ENCODE peak calls at places on chromosomes 16 and 17, in four cellular contexts. One of them, this sample, is unnamed.

GRCh38 chr17:9934354-9934753 is 29.3 kb upstream of the RCVRN start:
- DNase-seq in HepG2: no peak
- DNase-seq in GM12878: no peak
- DNase-seq in GM12891: no peak
- DNase-seq in this sample: no peak

GRCh38 chr17:17108681-17109049 is 66.4 kb downstream of the MPRIP start:
- DNase-seq in HepG2: no peak
- DNase-seq in GM12878: no peak
- DNase-seq in GM12891: no peak
- DNase-seq in this sample: no peak

GRCh38 chr16:2736476-2737237 is 15.8 kb upstream of the SRRM2 start:
- DNase-seq in HepG2: no peak
- DNase-seq in GM12878: no peak
- DNase-seq in GM12891: no peak
- DNase-seq in this sample: no peak

GRCh38 chr16:84044108-84044488 is 1.5 kb upstream of the SLC38A8 start:
- DNase-seq in HepG2: peak
- DNase-seq in GM12878: no peak
- DNase-seq in GM12891: no peak
- DNase-seq in this sample: no peak

GRCh38 chr16:4136229-4136813 is 20.1 kb upstream of the ADCY9 start:
- DNase-seq in HepG2: no peak
- DNase-seq in GM12878: no peak
- DNase-seq in GM12891: no peak
- DNase-seq in this sample: no peak

GRCh38 chr17:55666810-55667209 is 55.9 kb downstream of the TMEM100 start:
- DNase-seq in HepG2: no peak
- DNase-seq in GM12878: no peak
- DNase-seq in GM12891: no peak
- DNase-seq in this sample: no peak

GRCh38 chr16:28561557-28562187 is 8.0 kb downstream of the SGF29 start:
- DNase-seq in HepG2: no peak
- DNase-seq in GM12878: no peak
- DNase-seq in GM12891: no peak
- DNase-seq in this sample: no peak

GRCh38 chr17:81436294-81436849 is 41.1 kb downstream of the BAHCC1 start:
- DNase-seq in HepG2: no peak
- DNase-seq in GM12878: no peak
- DNase-seq in GM12891: no peak
- DNase-seq in this sample: no peak

GRCh38 chr17:62750502-62751349 is 57.4 kb downstream of the MARCHF10 start:
- DNase-seq in HepG2: no peak
- DNase-seq in GM12878: no peak
- DNase-seq in GM12891: no peak
- DNase-seq in this sample: no peak

GRCh38 chr16:27795992-27796614 is 246.2 kb downstream of the KATNIP start:
- DNase-seq in HepG2: peak
- DNase-seq in GM12878: no peak
- DNase-seq in GM12891: no peak
- DNase-seq in this sample: no peak

GRCh38 chr17:2068101-2068518 is 13.2 kb downstream of the HIC1 start:
- DNase-seq in HepG2: no peak
- DNase-seq in GM12878: no peak
- DNase-seq in GM12891: no peak
- DNase-seq in this sample: no peak

GRCh38 chr17:32971171-32971570 is 20.5 kb upstream of the SPACA3 start:
- DNase-seq in HepG2: no peak
- DNase-seq in GM12878: peak
- DNase-seq in GM12891: no peak
- DNase-seq in this sample: no peak

GRCh38 chr17:60926466-60927183 is 249.0 kb downstream of the BCAS3 start:
- DNase-seq in HepG2: no peak
- DNase-seq in GM12878: no peak
- DNase-seq in GM12891: no peak
- DNase-seq in this sample: no peak

GRCh38 chr16:7653746-7654145 is 321.1 kb downstream of the RBFOX1 start:
- DNase-seq in HepG2: no peak
- DNase-seq in GM12878: no peak
- DNase-seq in GM12891: no peak
- DNase-seq in this sample: no peak

GRCh38 chr16:57813466-57813865 is 11.2 kb upstream of the KIFC3 start:
- DNase-seq in HepG2: no peak
- DNase-seq in GM12878: no peak
- DNase-seq in GM12891: no peak
- DNase-seq in this sample: no peak

DNA sequence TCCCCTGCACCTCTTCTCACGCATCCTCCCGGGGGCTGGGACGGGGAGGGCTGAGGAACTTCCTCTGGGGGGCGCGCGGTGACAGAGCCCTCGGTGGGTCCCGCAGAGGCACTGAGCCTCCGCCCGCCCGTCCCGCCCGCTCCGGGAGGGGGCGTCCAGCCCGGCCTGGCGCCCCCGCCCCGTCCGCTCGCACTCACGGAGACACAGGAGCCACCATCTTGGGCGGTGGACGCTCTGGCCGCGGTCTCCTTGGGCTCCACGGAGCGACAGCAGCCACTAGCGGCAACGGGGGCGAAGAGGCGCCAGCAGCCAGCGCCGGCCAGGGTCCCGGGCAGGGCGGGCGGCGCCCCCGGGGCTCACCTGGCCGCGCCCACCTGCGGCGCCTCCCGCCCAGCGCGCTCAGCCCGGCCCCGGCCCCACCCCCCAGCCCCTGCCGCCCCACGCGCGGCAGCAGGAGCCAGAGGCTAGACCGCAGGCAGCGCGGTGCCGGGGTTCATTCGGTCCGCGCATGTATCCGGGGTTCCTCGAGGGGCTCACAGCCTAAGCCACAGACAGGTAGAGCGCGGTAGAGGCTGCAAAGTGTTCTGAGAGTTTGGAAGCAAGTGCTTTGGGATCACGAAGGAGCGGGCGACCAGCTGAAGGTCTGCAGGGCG is at the start of gene C17orf113:
- DNase-seq in HepG2: peak
- DNase-seq in GM12878: no peak
- DNase-seq in GM12891: peak
- DNase-seq in this sample: peak
- TF ChIP-seq POLR2A in HepG2: peak
- TF ChIP-seq POLR2A in GM12878: peak
- TF ChIP-seq POLR2A in GM12891: no peak
- TF ChIP-seq POLR2A in this sample: no peak

GRCh38 chr16:19769239-19769638 is 51.2 kb downstream of the IQCK start:
- DNase-seq in HepG2: no peak
- DNase-seq in GM12878: no peak
- DNase-seq in GM12891: no peak
- DNase-seq in this sample: no peak
- TF ChIP-seq POLR2AphosphoS5 in HepG2: no peak
- TF ChIP-seq POLR2AphosphoS5 in GM12878: no peak
- TF ChIP-seq POLR2AphosphoS5 in GM12891: no peak
- TF ChIP-seq POLR2AphosphoS5 in this sample: no peak

GRCh38 chr16:21203155-21203797 is 8.1 kb downstream of the ZP2 start:
- DNase-seq in HepG2: no peak
- DNase-seq in GM12878: no peak
- DNase-seq in GM12891: no peak
- DNase-seq in this sample: no peak
- TF ChIP-seq TAF1 in HepG2: no peak
- TF ChIP-seq TAF1 in GM12878: no peak
- TF ChIP-seq TAF1 in GM12891: no peak
- TF ChIP-seq TAF1 in this sample: no peak

GRCh38 chr17:7842380-7842949 is 8.4 kb downstream of the KDM6B start:
- DNase-seq in HepG2: peak
- DNase-seq in GM12878: no peak
- DNase-seq in GM12891: peak
- DNase-seq in this sample: peak

GRCh38 chr17:7841309-7841621 is 7.2 kb downstream of the KDM6B start:
- DNase-seq in HepG2: no peak
- DNase-seq in GM12878: no peak
- DNase-seq in GM12891: no peak
- DNase-seq in this sample: no peak

GRCh38 chr17:7842950-7843535 is 9.0 kb downstream of the KDM6B start:
- DNase-seq in HepG2: peak
- DNase-seq in GM12878: no peak
- DNase-seq in GM12891: no peak
- DNase-seq in this sample: no peak

GRCh38 chr17:7840875-7841274 is 6.9 kb downstream of the KDM6B start:
- DNase-seq in HepG2: no peak
- DNase-seq in GM12878: no peak
- DNase-seq in GM12891: no peak
- DNase-seq in this sample: no peak

DNA sequence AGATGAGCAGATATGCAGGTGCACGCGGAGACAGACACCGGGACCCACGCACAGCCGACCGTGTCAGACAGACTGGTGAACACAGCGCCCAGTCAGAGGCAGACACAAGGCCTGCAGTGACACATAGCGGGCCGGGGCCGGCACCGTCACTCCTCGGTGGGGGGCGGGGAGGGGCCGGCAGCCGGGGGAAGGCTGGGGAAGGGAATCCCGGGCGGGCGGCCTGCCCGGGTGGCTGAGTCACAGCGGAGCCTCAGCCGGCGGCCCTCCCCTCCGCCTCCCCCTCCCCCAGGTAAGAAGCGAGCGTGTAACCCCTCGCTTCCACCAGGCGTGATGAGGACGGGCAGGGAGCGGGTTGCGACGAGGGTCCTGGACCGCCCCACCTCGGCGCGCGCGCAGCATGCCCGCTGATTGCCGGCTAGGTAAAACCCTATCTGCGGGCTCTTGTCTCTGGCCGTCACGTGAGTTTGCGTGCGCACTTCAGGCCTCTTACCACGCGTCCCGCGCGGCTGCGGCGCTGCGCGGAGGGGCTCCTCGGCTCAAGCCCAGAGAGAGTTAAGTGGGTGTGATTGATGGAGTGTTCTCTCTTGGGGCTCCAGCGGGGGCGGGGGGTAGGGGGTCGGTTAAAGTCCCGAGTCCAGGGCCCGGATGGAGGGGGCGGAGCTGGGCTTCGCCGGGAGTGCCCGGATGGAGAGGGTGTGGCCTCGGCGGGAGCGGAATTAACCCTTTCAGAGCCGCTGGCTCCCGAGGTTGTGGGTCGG is 7.8 kb downstream of the KDM6B start:
- DNase-seq in HepG2: peak
- DNase-seq in GM12878: no peak
- DNase-seq in GM12891: peak
- DNase-seq in this sample: peak
- TF ChIP-seq POLR2A in HepG2: peak
- TF ChIP-seq POLR2A in GM12878: peak
- TF ChIP-seq POLR2A in GM12891: no peak
- TF ChIP-seq POLR2A in this sample: peak

DNA sequence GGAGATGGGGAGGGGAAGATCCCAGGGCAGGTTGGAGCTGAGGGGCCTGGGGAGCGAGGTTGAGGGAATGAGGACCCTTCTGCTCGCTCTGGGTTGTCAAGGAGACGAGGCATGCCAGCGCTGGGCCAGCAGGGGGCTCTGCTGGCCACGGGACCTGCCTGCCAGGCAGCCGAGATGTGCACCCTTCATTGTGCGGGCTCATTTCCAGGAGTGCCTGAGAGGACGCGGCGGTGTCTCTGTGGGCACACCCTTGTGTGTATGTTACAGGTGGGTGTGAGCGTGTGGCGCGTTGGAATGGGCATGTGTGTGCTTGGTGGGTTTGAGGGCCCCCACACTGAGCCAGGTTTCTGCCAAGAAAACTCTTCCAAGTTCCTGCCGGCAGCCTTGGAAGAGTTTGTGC is 15.9 kb downstream of the ARHGAP23 start:
- DNase-seq in HepG2: peak
- DNase-seq in GM12878: no peak
- DNase-seq in GM12891: peak
- DNase-seq in this sample: peak
- TF ChIP-seq POLR2AphosphoS5 in HepG2: no peak
- TF ChIP-seq POLR2AphosphoS5 in GM12878: no peak
- TF ChIP-seq POLR2AphosphoS5 in GM12891: no peak
- TF ChIP-seq POLR2AphosphoS5 in this sample: no peak

GRCh38 chr17:59890720-59891119 is 2.0 kb downstream of the TUBD1 start:
- DNase-seq in HepG2: peak
- DNase-seq in GM12878: no peak
- DNase-seq in GM12891: no peak
- DNase-seq in this sample: no peak

GRCh38 chr17:59893617-59894100 is 738 bp downstream of the RPS6KB1 start:
- DNase-seq in HepG2: peak
- DNase-seq in GM12878: no peak
- DNase-seq in GM12891: no peak
- DNase-seq in this sample: no peak

GRCh38 chr17:59892849-59893616 is at the start of the genes RPS6KB1 and TUBD1:
- DNase-seq in HepG2: peak
- DNase-seq in GM12878: peak
- DNase-seq in GM12891: peak
- DNase-seq in this sample: peak

GRCh38 chr17:59888145-59888750 is 4.5 kb downstream of the TUBD1 start:
- DNase-seq in HepG2: no peak
- DNase-seq in GM12878: no peak
- DNase-seq in GM12891: no peak
- DNase-seq in this sample: no peak

DNA sequence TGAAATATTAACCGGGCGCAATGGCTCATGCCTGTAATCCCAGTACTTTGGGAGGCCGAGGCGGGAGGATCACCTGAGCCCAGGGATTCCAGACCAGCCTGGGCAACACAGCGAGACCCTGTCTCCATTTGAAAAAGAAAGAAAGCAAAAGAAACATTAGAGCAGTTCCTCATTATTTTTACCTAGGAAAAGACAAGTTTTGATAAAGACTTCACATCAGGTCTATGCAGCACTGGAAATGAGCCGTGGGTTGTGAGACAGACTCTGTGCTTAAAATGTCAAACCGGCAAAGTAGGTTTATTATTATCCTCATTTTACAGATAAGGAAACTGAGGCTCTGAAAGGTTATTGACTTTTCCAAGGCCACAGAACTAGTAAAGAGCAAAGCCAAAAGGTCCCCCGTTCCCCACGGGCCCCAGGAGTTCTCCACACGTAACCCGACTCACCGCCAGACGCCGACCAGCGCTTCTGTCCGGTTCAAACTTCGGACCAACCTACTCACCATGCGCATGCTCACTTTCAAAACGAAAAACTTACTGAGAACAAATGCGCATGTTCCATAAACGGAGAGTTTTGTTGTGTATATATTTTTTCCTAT is 393 bp downstream of the TUBD1 start:
- DNase-seq in HepG2: no peak
- DNase-seq in GM12878: no peak
- DNase-seq in GM12891: no peak
- DNase-seq in this sample: peak
- TF ChIP-seq TAF1 in HepG2: no peak
- TF ChIP-seq TAF1 in GM12878: no peak
- TF ChIP-seq TAF1 in GM12891: no peak
- TF ChIP-seq TAF1 in this sample: no peak

GRCh38 chr17:39209317-39210092 is 9.4 kb downstream of the RPL19 start:
- DNase-seq in HepG2: no peak
- DNase-seq in GM12878: no peak
- DNase-seq in GM12891: no peak
- DNase-seq in this sample: no peak
- TF ChIP-seq POLR2A in HepG2: no peak
- TF ChIP-seq POLR2A in GM12878: peak
- TF ChIP-seq POLR2A in GM12891: no peak
- TF ChIP-seq POLR2A in this sample: no peak